ENCODE peak calls at places on chromosome 6, in ten cellular contexts. One of them, this sample, is unnamed.

GRCh38 chr6:155186052-155186658 is 77.7 kb upstream of the CLDN20 start:
- DNase-seq in Calu3: no peak
- DNase-seq in lower lobe of right lung: no peak
- DNase-seq in HFFc6: peak; percentile 12
- DNase-seq in left lung: no peak
- DNase-seq in heart left ventricle: no peak
- DNase-seq in nephron progenitor cell: no peak
- DNase-seq in uterus: no peak
- DNase-seq in suprapubic skin: no peak
- DNase-seq in WTC11: no peak
- DNase-seq in this sample: no peak

GRCh38 chr6:50714487-50715379 is 1.4 kb downstream of the TFAP2D start:
- DNase-seq in nephron progenitor cell: no peak
- DNase-seq in left lung: no peak
- DNase-seq in WTC11: peak; percentile 51
- DNase-seq in Calu3: no peak
- DNase-seq in HFFc6: no peak
- DNase-seq in lower lobe of right lung: no peak
- DNase-seq in suprapubic skin: no peak
- DNase-seq in heart left ventricle: no peak
- DNase-seq in uterus: no peak
- DNase-seq in this sample: no peak

GRCh38 chr6:117960906-117961700 is 54.0 kb downstream of the SLC35F1 start:
- DNase-seq in heart left ventricle: no peak
- DNase-seq in suprapubic skin: no peak
- DNase-seq in lower lobe of right lung: no peak
- DNase-seq in uterus: no peak
- DNase-seq in HFFc6: no peak
- DNase-seq in WTC11: no peak
- DNase-seq in left lung: no peak
- DNase-seq in Calu3: no peak
- DNase-seq in nephron progenitor cell: no peak
- DNase-seq in this sample: no peak

GRCh38 chr6:10411131-10411914 is 3.6 kb downstream of the TFAP2A start:
- DNase-seq in nephron progenitor cell: peak; percentile 24
- DNase-seq in heart left ventricle: no peak
- DNase-seq in suprapubic skin: no peak
- DNase-seq in left lung: no peak
- DNase-seq in WTC11: peak; percentile 56
- DNase-seq in uterus: no peak
- DNase-seq in HFFc6: no peak
- DNase-seq in lower lobe of right lung: no peak
- DNase-seq in Calu3: no peak
- DNase-seq in this sample: no peak

GRCh38 chr6:72724545-72724944 is 102.7 kb downstream of the KCNQ5 start:
- DNase-seq in WTC11: no peak
- DNase-seq in lower lobe of right lung: no peak
- DNase-seq in suprapubic skin: no peak
- DNase-seq in left lung: no peak
- DNase-seq in HFFc6: no peak
- DNase-seq in heart left ventricle: no peak
- DNase-seq in Calu3: no peak
- DNase-seq in uterus: no peak
- DNase-seq in nephron progenitor cell: no peak
- DNase-seq in this sample: no peak

GRCh38 chr6:83872386-83873118 is 13.1 kb downstream of the CYB5R4 start:
- DNase-seq in uterus: no peak
- DNase-seq in lower lobe of right lung: no peak
- DNase-seq in nephron progenitor cell: no peak
- DNase-seq in suprapubic skin: no peak
- DNase-seq in left lung: no peak
- DNase-seq in heart left ventricle: no peak
- DNase-seq in Calu3: no peak
- DNase-seq in WTC11: no peak
- DNase-seq in HFFc6: no peak
- DNase-seq in this sample: no peak

GRCh38 chr6:160128879-160129516 is 7.4 kb downstream of the SLC22A1 start:
- DNase-seq in lower lobe of right lung: no peak
- DNase-seq in HFFc6: no peak
- DNase-seq in left lung: no peak
- DNase-seq in uterus: no peak
- DNase-seq in WTC11: no peak
- DNase-seq in suprapubic skin: no peak
- DNase-seq in nephron progenitor cell: no peak
- DNase-seq in heart left ventricle: no peak
- DNase-seq in Calu3: no peak
- DNase-seq in this sample: no peak

GRCh38 chr6:117477988-117478852 is 4.3 kb upstream of the DCBLD1 start:
- DNase-seq in lower lobe of right lung: no peak
- DNase-seq in suprapubic skin: no peak
- DNase-seq in WTC11: peak; percentile 11
- DNase-seq in HFFc6: no peak
- DNase-seq in nephron progenitor cell: no peak
- DNase-seq in uterus: no peak
- DNase-seq in left lung: no peak
- DNase-seq in heart left ventricle: no peak
- DNase-seq in Calu3: no peak
- DNase-seq in this sample: no peak

GRCh38 chr6:157070403-157071107 is 252.8 kb downstream of the TMEM242 start:
- DNase-seq in uterus: no peak
- DNase-seq in lower lobe of right lung: no peak
- DNase-seq in Calu3: no peak
- DNase-seq in suprapubic skin: no peak
- DNase-seq in nephron progenitor cell: no peak
- DNase-seq in HFFc6: no peak
- DNase-seq in heart left ventricle: no peak
- DNase-seq in WTC11: no peak
- DNase-seq in left lung: no peak
- DNase-seq in this sample: no peak

GRCh38 chr6:42110683-42111082 is 31.7 kb downstream of the C6orf132 start:
- DNase-seq in Calu3: no peak
- DNase-seq in lower lobe of right lung: no peak
- DNase-seq in WTC11: no peak
- DNase-seq in heart left ventricle: no peak
- DNase-seq in HFFc6: no peak
- DNase-seq in suprapubic skin: no peak
- DNase-seq in uterus: no peak
- DNase-seq in left lung: no peak
- DNase-seq in nephron progenitor cell: no peak
- DNase-seq in this sample: no peak

GRCh38 chr6:148146717-148147116 is 195.9 kb upstream of the SASH1 start:
- DNase-seq in HFFc6: no peak
- DNase-seq in suprapubic skin: no peak
- DNase-seq in lower lobe of right lung: no peak
- DNase-seq in nephron progenitor cell: no peak
- DNase-seq in uterus: no peak
- DNase-seq in WTC11: no peak
- DNase-seq in Calu3: peak; percentile 8
- DNase-seq in heart left ventricle: no peak
- DNase-seq in left lung: no peak
- DNase-seq in this sample: no peak

GRCh38 chr6:38180586-38180985 is 361.1 kb downstream of the ZFAND3 start:
- DNase-seq in heart left ventricle: peak; percentile 12
- DNase-seq in nephron progenitor cell: no peak
- DNase-seq in suprapubic skin: peak; percentile 50
- DNase-seq in lower lobe of right lung: no peak
- DNase-seq in left lung: no peak
- DNase-seq in uterus: no peak
- DNase-seq in WTC11: peak; percentile 8
- DNase-seq in HFFc6: no peak
- DNase-seq in Calu3: no peak
- DNase-seq in this sample: no peak

GRCh38 chr6:148885920-148886845 is 139.4 kb downstream of the UST start:
- DNase-seq in heart left ventricle: no peak
- DNase-seq in suprapubic skin: no peak
- DNase-seq in WTC11: no peak
- DNase-seq in uterus: no peak
- DNase-seq in Calu3: no peak
- DNase-seq in HFFc6: no peak
- DNase-seq in nephron progenitor cell: no peak
- DNase-seq in left lung: no peak
- DNase-seq in lower lobe of right lung: no peak
- DNase-seq in this sample: no peak

GRCh38 chr6:40425192-40425919 is 161.8 kb downstream of the LRFN2 start:
- DNase-seq in Calu3: no peak
- DNase-seq in heart left ventricle: peak; percentile 30
- DNase-seq in nephron progenitor cell: no peak
- DNase-seq in uterus: no peak
- DNase-seq in left lung: no peak
- DNase-seq in suprapubic skin: no peak
- DNase-seq in lower lobe of right lung: no peak
- DNase-seq in HFFc6: no peak
- DNase-seq in WTC11: no peak
- DNase-seq in this sample: peak; percentile 23

GRCh38 chr6:113779656-113780055 is 77.5 kb upstream of the MARCKS start:
- DNase-seq in heart left ventricle: no peak
- DNase-seq in HFFc6: no peak
- DNase-seq in suprapubic skin: no peak
- DNase-seq in WTC11: no peak
- DNase-seq in uterus: no peak
- DNase-seq in Calu3: no peak
- DNase-seq in lower lobe of right lung: no peak
- DNase-seq in left lung: no peak
- DNase-seq in nephron progenitor cell: no peak
- DNase-seq in this sample: no peak

GRCh38 chr6:3259491-3259958 is 778 bp downstream of the PSMG4 start:
- DNase-seq in Calu3: peak; percentile 15
- DNase-seq in left lung: no peak
- DNase-seq in lower lobe of right lung: no peak
- DNase-seq in uterus: no peak
- DNase-seq in nephron progenitor cell: peak; percentile 36
- DNase-seq in heart left ventricle: peak; percentile 52
- DNase-seq in WTC11: no peak
- DNase-seq in HFFc6: peak; percentile 41
- DNase-seq in suprapubic skin: no peak
- DNase-seq in this sample: peak; percentile 31
- TF ChIP-seq CTCF in Calu3: no peak
- TF ChIP-seq CTCF in left lung: no peak
- TF ChIP-seq CTCF in lower lobe of right lung: no peak
- TF ChIP-seq CTCF in uterus: no peak
- TF ChIP-seq CTCF in nephron progenitor cell: no peak
- TF ChIP-seq CTCF in heart left ventricle: no peak
- TF ChIP-seq CTCF in WTC11: no peak
- TF ChIP-seq CTCF in HFFc6: no peak
- TF ChIP-seq CTCF in suprapubic skin: no peak
- TF ChIP-seq CTCF in this sample: no peak

DNA sequence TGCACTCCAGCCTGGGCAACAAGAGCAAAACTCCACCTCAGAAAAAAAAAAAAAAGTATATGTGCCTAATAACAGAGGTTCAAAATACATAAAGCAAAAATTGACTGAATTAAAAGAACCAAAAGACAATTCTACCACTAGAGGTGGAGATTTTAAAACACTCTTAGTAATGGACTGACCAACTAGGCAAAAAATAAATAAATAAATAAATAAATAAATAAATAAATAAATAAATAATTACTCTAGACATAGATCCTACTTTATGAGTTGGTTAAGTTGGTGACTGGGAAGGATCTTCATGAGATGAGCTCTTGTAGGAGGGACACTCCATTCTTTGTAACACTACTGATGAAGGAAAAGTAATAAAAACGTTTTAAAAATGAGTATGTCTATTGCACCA is 113.9 kb downstream of the SGK1 start:
- DNase-seq in nephron progenitor cell: no peak
- DNase-seq in HFFc6: no peak
- DNase-seq in heart left ventricle: no peak
- DNase-seq in uterus: no peak
- DNase-seq in left lung: no peak
- DNase-seq in Calu3: no peak
- DNase-seq in lower lobe of right lung: no peak
- DNase-seq in suprapubic skin: no peak
- DNase-seq in WTC11: no peak
- DNase-seq in this sample: no peak
- TF ChIP-seq CTCF in nephron progenitor cell: no peak
- TF ChIP-seq CTCF in HFFc6: no peak
- TF ChIP-seq CTCF in heart left ventricle: no peak
- TF ChIP-seq CTCF in uterus: no peak
- TF ChIP-seq CTCF in left lung: no peak
- TF ChIP-seq CTCF in Calu3: no peak
- TF ChIP-seq CTCF in lower lobe of right lung: no peak
- TF ChIP-seq CTCF in suprapubic skin: no peak
- TF ChIP-seq CTCF in WTC11: no peak
- TF ChIP-seq CTCF in this sample: no peak

DNA sequence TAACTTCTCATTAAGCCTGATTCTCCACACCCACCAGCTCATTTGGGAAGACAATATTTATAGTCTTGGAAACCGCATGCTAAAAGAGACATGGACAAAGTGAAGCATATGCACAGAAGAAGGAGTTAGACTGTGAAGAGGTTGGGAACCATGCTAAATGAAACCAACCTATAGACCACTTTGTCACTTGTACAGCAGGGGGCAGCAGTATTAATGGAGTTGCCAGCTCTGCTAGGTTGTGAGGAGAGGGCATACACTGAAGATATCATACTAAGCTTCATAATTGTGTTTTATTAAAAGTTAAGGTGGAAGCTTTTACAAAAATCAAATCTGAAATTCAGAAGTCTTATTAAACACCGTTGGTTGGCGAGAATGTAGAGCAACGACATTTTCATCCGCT is 38.3 kb upstream of the HMGCLL1 start:
- DNase-seq in uterus: no peak
- DNase-seq in WTC11: peak; percentile 45
- DNase-seq in nephron progenitor cell: peak; percentile 19
- DNase-seq in suprapubic skin: no peak
- DNase-seq in left lung: no peak
- DNase-seq in lower lobe of right lung: no peak
- DNase-seq in heart left ventricle: no peak
- DNase-seq in Calu3: peak; percentile 42
- DNase-seq in HFFc6: peak; percentile 3
- DNase-seq in this sample: no peak
- TF ChIP-seq CTCF in uterus: no peak
- TF ChIP-seq CTCF in WTC11: peak; percentile 44
- TF ChIP-seq CTCF in nephron progenitor cell: peak; percentile 53
- TF ChIP-seq CTCF in suprapubic skin: no peak
- TF ChIP-seq CTCF in left lung: peak; percentile 15
- TF ChIP-seq CTCF in lower lobe of right lung: peak; percentile 38
- TF ChIP-seq CTCF in heart left ventricle: no peak
- TF ChIP-seq CTCF in Calu3: peak; percentile 37
- TF ChIP-seq CTCF in HFFc6: peak; percentile 79
- TF ChIP-seq CTCF in this sample: no peak

DNA sequence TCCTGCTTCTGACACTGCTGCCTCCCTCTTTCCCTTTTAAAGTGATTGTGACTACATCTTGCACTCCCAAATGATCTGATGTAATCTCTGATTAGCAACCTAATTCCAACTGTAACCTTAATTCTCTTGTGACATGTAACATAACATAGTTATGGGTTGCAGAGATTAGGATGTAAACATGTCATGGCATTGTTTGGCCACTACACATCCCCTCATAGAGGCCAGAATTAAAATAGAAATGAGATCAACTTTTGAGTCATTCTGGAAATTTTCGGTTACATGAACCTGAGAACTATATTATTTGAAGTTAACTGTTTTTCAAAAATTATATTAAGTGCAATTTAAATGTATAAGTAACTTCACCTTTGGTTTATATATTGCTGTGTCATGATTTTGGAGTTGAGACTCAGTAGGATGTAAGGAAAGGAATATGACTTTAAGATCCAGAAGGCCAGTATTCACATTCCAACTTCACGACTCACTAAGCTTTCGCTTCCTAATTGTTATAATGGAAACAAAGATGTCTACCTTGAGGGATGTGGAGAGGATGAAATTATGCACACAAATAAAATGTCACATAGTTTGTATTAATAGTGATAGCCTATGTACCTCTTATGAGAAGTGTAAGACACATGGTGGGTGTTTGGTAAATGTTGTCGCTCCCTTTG is 611.9 kb upstream of the MAP3K7 start:
- DNase-seq in uterus: no peak
- DNase-seq in nephron progenitor cell: no peak
- DNase-seq in WTC11: no peak
- DNase-seq in suprapubic skin: no peak
- DNase-seq in lower lobe of right lung: no peak
- DNase-seq in left lung: no peak
- DNase-seq in Calu3: no peak
- DNase-seq in HFFc6: no peak
- DNase-seq in heart left ventricle: no peak
- DNase-seq in this sample: no peak
- TF ChIP-seq CTCF in uterus: no peak
- TF ChIP-seq CTCF in nephron progenitor cell: no peak
- TF ChIP-seq CTCF in WTC11: no peak
- TF ChIP-seq CTCF in suprapubic skin: no peak
- TF ChIP-seq CTCF in lower lobe of right lung: no peak
- TF ChIP-seq CTCF in left lung: no peak
- TF ChIP-seq CTCF in Calu3: no peak
- TF ChIP-seq CTCF in HFFc6: no peak
- TF ChIP-seq CTCF in heart left ventricle: no peak
- TF ChIP-seq CTCF in this sample: no peak

This sample was measured in gastrocnemius medialis.